ENCODE peak calls at places on chromosomes 5 and 9, in four cellular contexts. One of them, this sample, is unnamed.

GRCh38 chr9:82127993-82128710 is 139.6 kb downstream of the SPATA31D1 start:
- DNase-seq in thoracic aorta: no peak
- DNase-seq in lower lobe of right lung: no peak
- DNase-seq in tibial artery: no peak
- DNase-seq in this sample: peak

GRCh38 chr5:16600397-16600796 is 16.4 kb downstream of the RETREG1 start:
- DNase-seq in tibial artery: no peak
- DNase-seq in thoracic aorta: no peak
- DNase-seq in lower lobe of right lung: peak
- DNase-seq in this sample: no peak

GRCh38 chr5:15021286-15022046 is 149.9 kb upstream of the ANKH start:
- DNase-seq in thoracic aorta: no peak
- DNase-seq in tibial artery: no peak
- DNase-seq in lower lobe of right lung: no peak
- DNase-seq in this sample: no peak

GRCh38 chr9:69996947-69997346 is 46.7 kb upstream of the MAMDC2 start:
- DNase-seq in tibial artery: no peak
- DNase-seq in thoracic aorta: no peak
- DNase-seq in lower lobe of right lung: no peak
- DNase-seq in this sample: no peak

GRCh38 chr5:119323630-119324000 is 32.2 kb upstream of the TNFAIP8 start:
- DNase-seq in tibial artery: no peak
- DNase-seq in lower lobe of right lung: no peak
- DNase-seq in thoracic aorta: no peak
- DNase-seq in this sample: no peak

GRCh38 chr5:32058101-32058500 is 116.0 kb downstream of the GOLPH3 start:
- DNase-seq in tibial artery: no peak
- DNase-seq in lower lobe of right lung: no peak
- DNase-seq in thoracic aorta: no peak
- DNase-seq in this sample: no peak

GRCh38 chr5:124403281-124403680 is 343.2 kb downstream of the ZNF608 start:
- DNase-seq in tibial artery: no peak
- DNase-seq in thoracic aorta: no peak
- DNase-seq in lower lobe of right lung: no peak
- DNase-seq in this sample: no peak

GRCh38 chr9:136086951-136087740 is 7.9 kb downstream of the NACC2 start:
- DNase-seq in thoracic aorta: no peak
- DNase-seq in tibial artery: peak
- DNase-seq in lower lobe of right lung: no peak
- DNase-seq in this sample: no peak

GRCh38 chr9:4144869-4145268 is 155.0 kb downstream of the GLIS3 start:
- DNase-seq in lower lobe of right lung: no peak
- DNase-seq in thoracic aorta: no peak
- DNase-seq in tibial artery: no peak
- DNase-seq in this sample: no peak

GRCh38 chr5:171313481-171314206 is 4.6 kb downstream of the TLX3 start:
- DNase-seq in lower lobe of right lung: no peak
- DNase-seq in tibial artery: peak
- DNase-seq in thoracic aorta: no peak
- DNase-seq in this sample: no peak

GRCh38 chr5:94645053-94645452 is 26.6 kb downstream of the SLF1 start:
- DNase-seq in thoracic aorta: no peak
- DNase-seq in tibial artery: no peak
- DNase-seq in lower lobe of right lung: no peak
- DNase-seq in this sample: no peak

GRCh38 chr9:72585737-72586136 is 64.3 kb downstream of the TMC1 start:
- DNase-seq in thoracic aorta: no peak
- DNase-seq in tibial artery: no peak
- DNase-seq in lower lobe of right lung: peak
- DNase-seq in this sample: no peak

GRCh38 chr9:15298362-15298761 is 8.7 kb downstream of the TTC39B start:
- DNase-seq in tibial artery: no peak
- DNase-seq in thoracic aorta: no peak
- DNase-seq in lower lobe of right lung: no peak
- DNase-seq in this sample: no peak

GRCh38 chr9:15293727-15294405 is 13.2 kb downstream of the TTC39B start:
- DNase-seq in lower lobe of right lung: no peak
- DNase-seq in tibial artery: no peak
- DNase-seq in thoracic aorta: no peak
- DNase-seq in this sample: no peak

GRCh38 chr9:15299374-15299939 is 7.6 kb downstream of the TTC39B start:
- DNase-seq in tibial artery: no peak
- DNase-seq in thoracic aorta: no peak
- DNase-seq in lower lobe of right lung: no peak
- DNase-seq in this sample: no peak

GRCh38 chr9:15293084-15293483 is 13.9 kb downstream of the TTC39B start:
- DNase-seq in lower lobe of right lung: no peak
- DNase-seq in tibial artery: no peak
- DNase-seq in thoracic aorta: no peak
- DNase-seq in this sample: no peak

DNA sequence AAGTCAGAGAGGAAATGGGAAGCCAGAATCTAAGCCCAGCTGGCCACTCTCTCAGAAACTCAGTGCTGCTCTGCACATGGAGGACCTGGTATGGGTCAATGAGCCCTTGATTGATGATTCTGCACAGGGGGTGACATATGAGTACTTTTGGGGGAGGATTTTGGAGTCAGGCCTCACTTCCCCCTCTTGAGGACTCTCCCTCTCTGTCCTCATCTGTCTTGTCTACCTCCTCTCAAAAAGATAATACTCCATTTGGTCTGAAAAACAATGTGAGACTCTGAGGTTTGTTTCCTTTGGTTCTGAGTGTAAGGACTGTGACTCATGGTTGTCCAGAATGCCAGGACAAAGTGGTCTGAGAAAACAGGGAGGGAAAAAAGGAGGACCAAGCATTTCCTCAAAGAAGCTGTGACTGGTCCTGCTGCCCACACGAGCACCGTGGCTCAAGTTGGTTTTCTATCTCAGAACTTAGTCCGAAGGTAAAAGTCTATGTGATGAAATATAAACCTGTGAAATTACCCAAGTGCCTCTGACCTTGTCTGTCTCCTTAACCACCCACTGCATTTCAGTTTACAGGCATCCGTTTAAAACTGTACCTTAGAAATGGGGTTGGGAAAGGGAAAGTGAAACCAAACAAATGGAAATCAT is 11.1 kb downstream of the TTC39B start:
- DNase-seq in thoracic aorta: no peak
- DNase-seq in lower lobe of right lung: no peak
- DNase-seq in tibial artery: no peak
- DNase-seq in this sample: no peak
- TF ChIP-seq CTCF in thoracic aorta: no peak
- TF ChIP-seq CTCF in lower lobe of right lung: no peak
- TF ChIP-seq CTCF in tibial artery: no peak
- TF ChIP-seq CTCF in this sample: no peak

GRCh38 chr9:113150670-113151591 is at the start of gene SLC31A2:
- DNase-seq in thoracic aorta: peak
- DNase-seq in lower lobe of right lung: peak
- DNase-seq in tibial artery: peak
- DNase-seq in this sample: peak
- TF ChIP-seq CTCF in thoracic aorta: no peak
- TF ChIP-seq CTCF in lower lobe of right lung: peak
- TF ChIP-seq CTCF in tibial artery: peak
- TF ChIP-seq CTCF in this sample: peak

DNA sequence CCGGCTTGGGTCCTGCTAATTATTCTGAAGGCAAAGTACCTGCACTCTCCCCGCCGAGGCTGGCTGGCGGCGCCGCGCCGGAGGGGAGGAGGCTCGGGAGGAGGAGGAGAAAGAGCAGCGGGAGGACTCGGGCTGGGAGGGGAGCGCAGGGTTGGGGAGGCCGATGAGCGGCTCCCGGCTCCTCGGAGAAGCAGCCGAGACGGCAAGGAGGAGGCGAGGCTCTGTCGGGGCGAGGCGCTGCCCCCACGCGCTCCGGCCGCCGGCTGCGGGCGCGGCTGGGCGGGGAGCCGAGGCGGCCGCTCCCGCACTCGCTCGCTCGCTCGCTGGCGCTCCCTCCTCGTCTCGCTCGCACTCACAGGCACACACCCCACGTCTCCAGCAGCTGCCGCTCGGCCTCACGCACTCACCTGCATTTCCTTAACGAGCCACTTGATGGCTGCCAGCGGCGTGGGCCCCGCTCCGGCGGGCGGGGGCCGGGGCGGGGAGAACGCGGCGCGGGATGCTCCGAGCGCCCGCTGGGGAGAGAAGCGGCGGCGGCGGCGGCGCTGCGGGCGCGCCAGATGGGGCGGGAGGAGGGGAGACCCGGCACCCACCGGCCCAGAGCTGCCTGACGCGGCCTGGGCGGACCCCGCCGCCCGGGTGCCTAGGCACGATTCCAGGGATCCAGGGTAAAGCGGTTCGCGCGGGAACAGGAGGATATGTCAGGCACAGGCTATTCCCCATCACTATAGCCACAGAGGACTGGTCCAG is at the start of gene PTPRD:
- DNase-seq in thoracic aorta: no peak
- DNase-seq in tibial artery: no peak
- DNase-seq in lower lobe of right lung: peak
- DNase-seq in this sample: peak
- TF ChIP-seq CTCF in thoracic aorta: no peak
- TF ChIP-seq CTCF in tibial artery: no peak
- TF ChIP-seq CTCF in lower lobe of right lung: peak
- TF ChIP-seq CTCF in this sample: peak

GRCh38 chr5:164010900-164011299 is 505.5 kb downstream of the MAT2B start:
- DNase-seq in lower lobe of right lung: no peak
- DNase-seq in tibial artery: no peak
- DNase-seq in thoracic aorta: no peak
- DNase-seq in this sample: no peak

GRCh38 chr5:164009628-164010027 is 504.2 kb downstream of the MAT2B start:
- DNase-seq in tibial artery: no peak
- DNase-seq in thoracic aorta: no peak
- DNase-seq in lower lobe of right lung: no peak
- DNase-seq in this sample: no peak

GRCh38 chr5:164012376-164012775 is 507.0 kb downstream of the MAT2B start:
- DNase-seq in lower lobe of right lung: no peak
- DNase-seq in tibial artery: no peak
- DNase-seq in thoracic aorta: no peak
- DNase-seq in this sample: no peak

GRCh38 chr5:164013077-164013670 is 507.8 kb downstream of the MAT2B start:
- DNase-seq in tibial artery: no peak
- DNase-seq in thoracic aorta: no peak
- DNase-seq in lower lobe of right lung: no peak
- DNase-seq in this sample: peak
- TF ChIP-seq CTCF in tibial artery: peak
- TF ChIP-seq CTCF in thoracic aorta: peak
- TF ChIP-seq CTCF in lower lobe of right lung: peak
- TF ChIP-seq CTCF in this sample: peak

DNA sequence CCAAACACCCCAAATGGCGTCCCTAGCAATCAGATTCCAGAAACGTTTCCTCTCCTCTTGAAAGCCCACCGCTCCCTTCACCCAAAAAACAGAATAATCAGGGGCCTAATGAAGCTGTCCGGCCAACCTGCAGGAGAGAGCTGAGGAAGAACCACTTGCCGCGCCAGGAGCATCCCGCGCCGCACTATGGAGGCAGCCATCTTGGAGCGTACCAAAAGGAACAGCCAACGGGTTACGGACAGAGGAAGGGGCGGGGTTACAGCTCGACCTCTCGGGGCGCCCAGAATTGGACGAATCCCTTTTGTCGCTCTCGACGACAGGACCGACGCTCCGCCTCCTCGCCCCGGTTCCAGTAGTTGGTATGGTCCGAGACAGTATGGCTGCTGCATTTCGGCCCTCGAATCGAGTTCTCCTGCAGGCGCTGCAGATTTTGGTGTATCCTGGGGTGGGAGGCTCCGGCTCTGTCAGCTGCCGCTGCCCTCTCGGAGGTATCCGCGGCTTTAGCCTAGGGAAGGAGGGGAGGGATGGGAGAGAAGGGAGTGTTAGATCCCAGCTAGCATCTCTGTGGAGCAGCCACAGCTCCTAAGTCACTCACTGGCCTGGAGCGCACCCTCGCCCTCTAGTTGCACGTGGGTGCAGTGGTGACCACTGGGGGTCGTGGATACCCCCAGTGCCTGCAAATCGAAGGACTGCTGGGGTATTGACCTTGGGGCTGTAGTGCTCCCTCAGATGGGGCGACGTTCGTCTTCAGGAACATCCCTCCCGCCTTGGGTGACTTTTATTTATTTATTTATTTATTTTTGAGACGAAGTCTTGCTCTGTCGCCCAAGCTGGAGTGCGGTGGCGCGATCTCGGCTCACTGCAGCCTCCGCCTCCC is at the start of the genes MRPS27 and PTCD2:
- DNase-seq in thoracic aorta: peak
- DNase-seq in lower lobe of right lung: peak
- DNase-seq in tibial artery: peak
- DNase-seq in this sample: peak
- TF ChIP-seq CTCF in thoracic aorta: no peak
- TF ChIP-seq CTCF in lower lobe of right lung: no peak
- TF ChIP-seq CTCF in tibial artery: peak
- TF ChIP-seq CTCF in this sample: peak

DNA sequence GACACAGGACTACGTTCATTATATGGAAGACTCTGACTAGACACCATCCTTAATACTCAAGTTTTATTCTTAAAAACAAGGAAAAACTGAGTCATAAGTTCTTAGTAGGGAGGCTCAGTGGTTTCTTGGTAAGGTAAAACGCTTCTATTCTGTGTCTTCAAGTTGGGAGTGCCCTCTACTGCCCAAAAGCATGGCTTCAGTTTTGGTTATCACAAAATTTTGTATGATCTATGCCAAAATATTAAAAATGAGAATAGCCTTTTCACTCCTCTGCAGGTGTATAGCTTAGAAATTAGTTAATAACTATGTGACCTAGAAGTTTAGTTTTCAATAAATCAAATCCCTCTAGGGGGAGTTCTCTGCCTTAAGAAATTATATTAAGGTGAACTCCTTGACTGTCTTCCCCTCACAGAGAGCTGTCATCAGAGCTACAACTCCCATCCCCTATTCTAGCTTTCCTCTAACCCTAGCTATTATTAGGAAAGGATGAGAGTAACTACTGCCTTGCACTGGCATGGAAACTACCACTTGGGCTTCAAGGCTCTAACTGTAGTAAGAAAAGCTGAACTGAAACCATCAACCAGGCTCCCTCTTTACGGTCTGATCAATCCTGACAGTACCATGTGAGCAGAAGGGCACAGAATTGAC is 189.7 kb downstream of the GNAQ start:
- DNase-seq in lower lobe of right lung: no peak
- DNase-seq in thoracic aorta: no peak
- DNase-seq in tibial artery: no peak
- DNase-seq in this sample: no peak
- TF ChIP-seq CTCF in lower lobe of right lung: peak
- TF ChIP-seq CTCF in thoracic aorta: peak
- TF ChIP-seq CTCF in tibial artery: peak
- TF ChIP-seq CTCF in this sample: peak

This sample was measured in GM13977.